ENCODE peak calls at places on chromosomes 6 and 20, in seven cellular contexts. B is fibroblast of pulmonary artery, P is fibroblast of villous mesenchyme, O is tibial artery, D is kidney, W is uterus, Q is astrocyte of the cerebellum. I is an unnamed sample.

GRCh38 chr6:158707826-158708225 is 58.0 kb downstream of the SYTL3 start:
- DNase-seq in Q (peak), W (no peak), D (no peak), B (peak), O (no peak), P (peak), I (peak)

GRCh38 chr20:45918182-45918737 is 6.3 kb upstream of the PLTP start:
- DNase-seq in P (peak), Q (no peak), O (no peak), B (peak), D (no peak), W (no peak), I (peak)

GRCh38 chr6:112717401-112717800 is 370.3 kb downstream of the RFPL4B start:
- DNase-seq in W (no peak), B (peak), Q (no peak), D (no peak), O (no peak), P (peak), I (peak)

GRCh38 chr6:20877008-20877937 is 343.0 kb downstream of the CDKAL1 start:
- DNase-seq in Q (peak), D (peak), O (peak), B (peak), P (peak), W (peak), I (peak)

GRCh38 chr6:107064579-107065065 is 36.6 kb downstream of the MTRES1 start:
- DNase-seq in P (peak), D (no peak), O (no peak), Q (peak), B (peak), W (no peak), I (peak)

GRCh38 chr6:146153040-146153758 is 124.3 kb downstream of the GRM1 start:
- DNase-seq in W (no peak), O (no peak), D (no peak), P (no peak), B (no peak), Q (no peak), I (no peak)

GRCh38 chr6:144151010-144151727 is 852 bp downstream of the STX11 start:
- DNase-seq in D (no peak), W (no peak), Q (no peak), O (no peak), B (peak), P (peak), I (peak)

GRCh38 chr6:104789770-104790190 is 69.9 kb downstream of the HACE1 start:
- DNase-seq in D (no peak), Q (peak), W (no peak), B (peak), O (no peak), P (peak), I (peak)

GRCh38 chr6:61894536-61894935 is 391.5 kb downstream of the KHDRBS2 start:
- DNase-seq in Q (no peak), W (no peak), B (no peak), O (no peak), P (no peak), D (peak), I (no peak)

GRCh38 chr6:96066376-96066775 is 50.6 kb downstream of the FUT9 start:
- DNase-seq in B (no peak), P (no peak), O (no peak), Q (no peak), W (no peak), D (no peak), I (no peak)

GRCh38 chr20:16158090-16158975 is 414.9 kb downstream of the KIF16B start:
- DNase-seq in B (no peak), Q (no peak), D (no peak), O (no peak), W (no peak), P (no peak), I (no peak)

GRCh38 chr6:5087389-5087788 is 2.2 kb downstream of the PPP1R3G start:
- DNase-seq in O (peak), D (no peak), Q (no peak), W (no peak), B (no peak), P (no peak), I (no peak)

GRCh38 chr6:106197441-106197840 is 111.3 kb downstream of the PRDM1 start:
- DNase-seq in B (no peak), D (no peak), Q (no peak), P (no peak), W (no peak), O (no peak), I (no peak)

GRCh38 chr6:159691963-159692287 is 1.1 kb downstream of the SOD2 start:
- DNase-seq in O (no peak), D (no peak), B (no peak), W (no peak), P (no peak), Q (no peak), I (no peak)

GRCh38 chr6:161074496-161075140 is 83.0 kb downstream of the MAP3K4 start:
- DNase-seq in Q (no peak), B (no peak), O (no peak), D (no peak), W (no peak), P (no peak), I (no peak)

GRCh38 chr20:34986311-34987287 is 30.9 kb downstream of the MYH7B start:
- DNase-seq in B (no peak), D (peak), Q (no peak), P (no peak), O (no peak), W (no peak), I (no peak)

GRCh38 chr6:7541175-7542064 is at the start of gene DSP:
- DNase-seq in Q (no peak), D (peak), W (no peak), P (no peak), O (no peak), B (no peak), I (peak)

GRCh38 chr20:23048283-23049200 is 930 bp downstream of the THBD start:
- DNase-seq in Q (no peak), O (peak), B (peak), P (peak), D (peak), W (peak), I (peak)

GRCh38 chr6:43743682-43744381 is 26.2 kb upstream of the VEGFA start:
- DNase-seq in W (no peak), D (no peak), P (no peak), Q (no peak), O (no peak), B (no peak), I (no peak)

GRCh38 chr20:51060301-51060700 is 37.4 kb upstream of the KCNG1 start:
- DNase-seq in W (no peak), O (no peak), D (no peak), Q (no peak), B (no peak), P (no peak), I (no peak)

GRCh38 chr6:30192076-30192475 is 21.1 kb downstream of the TRIM26 start:
- DNase-seq in O (no peak), D (no peak), B (no peak), W (no peak), Q (no peak), P (no peak), I (peak)

DNA sequence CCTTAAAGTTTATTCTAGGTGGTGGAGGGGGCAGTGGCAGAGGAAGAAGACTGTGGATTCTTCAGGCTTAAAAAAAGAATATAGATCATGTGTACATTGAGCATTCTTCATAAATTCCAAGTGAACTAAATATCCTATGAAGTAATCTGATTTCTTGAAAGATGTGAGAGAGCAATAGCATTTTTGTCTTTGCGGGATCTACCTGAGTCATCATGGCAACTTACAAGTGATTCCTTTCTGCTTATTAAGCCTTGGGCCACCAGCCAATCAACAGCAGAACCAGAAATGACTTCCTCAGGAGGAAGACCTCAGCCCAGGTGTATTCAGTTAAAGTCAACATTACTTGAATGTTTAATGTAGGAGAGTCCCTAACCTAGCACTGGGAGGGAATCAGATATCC is 756.9 kb downstream of the TFAP2A start:
- DNase-seq in Q (peak), D (no peak), W (no peak), P (no peak), O (no peak), B (no peak), I (peak)
- TF ChIP-seq CTCF in Q (no peak), D (no peak), W (no peak), P (no peak), O (no peak), B (no peak), I (no peak)

GRCh38 chr6:24949020-24949569 is 13.3 kb upstream of the RIPOR2 start:
- DNase-seq in P (no peak), Q (no peak), B (no peak), W (no peak), O (no peak), D (no peak), I (no peak)
- H3K4me3 ChIP-seq in P (no peak), Q (no peak), B (no peak), W (no peak), O (no peak), D (no peak), I (no peak)

DNA sequence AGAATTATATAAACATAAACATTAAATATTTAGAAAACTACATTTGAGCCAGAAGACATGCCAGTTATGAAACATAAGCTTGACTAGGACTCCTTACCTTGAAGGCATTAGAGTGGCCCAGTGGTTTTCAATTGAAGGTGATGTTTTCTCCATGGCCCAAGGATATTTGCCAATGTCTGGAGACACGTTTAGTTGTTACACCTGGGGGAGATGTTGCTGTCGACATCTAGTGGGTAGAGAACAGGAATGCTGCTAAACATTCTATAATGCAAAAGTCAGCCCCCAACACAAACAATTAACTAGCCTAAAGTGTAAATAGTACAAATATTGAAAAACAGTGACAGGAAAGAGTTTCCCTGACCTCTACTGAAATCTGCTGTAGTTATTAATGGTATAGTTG is 200.9 kb upstream of the HS3ST5 start:
- DNase-seq in B (no peak), D (no peak), O (no peak), Q (no peak), W (no peak), P (no peak), I (no peak)
- TF ChIP-seq CTCF in B (no peak), D (no peak), O (no peak), Q (no peak), W (no peak), P (no peak), I (no peak)

DNA sequence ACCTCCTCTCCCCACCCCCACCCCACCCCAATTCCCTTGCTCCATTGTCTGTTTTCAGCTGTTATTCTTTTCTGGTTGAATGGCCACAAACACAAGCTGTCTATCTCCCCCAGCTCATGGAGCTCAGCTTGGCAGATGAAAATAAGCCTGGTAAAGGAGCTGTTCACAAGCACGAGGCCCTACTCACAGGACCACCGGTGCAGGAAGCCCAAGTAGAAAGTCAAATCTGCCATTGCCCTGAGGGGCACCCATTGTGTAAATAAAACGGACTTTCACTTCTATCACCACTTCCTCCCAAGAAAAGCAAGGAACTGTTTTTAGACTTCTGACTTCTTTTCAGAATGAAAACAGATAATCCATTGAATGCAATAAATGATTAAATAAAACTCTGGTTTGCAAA is 27.8 kb downstream of the RIPOR2 start:
- DNase-seq in B (no peak), P (no peak), D (no peak), O (no peak), Q (no peak), W (no peak), I (no peak)
- H3K4me3 ChIP-seq in B (no peak), P (no peak), D (no peak), O (no peak), Q (no peak), W (peak), I (no peak)

GRCh38 chr20:49115565-49115964 is 69.5 kb downstream of the CSE1L start:
- DNase-seq in O (no peak), D (no peak), W (no peak), B (peak), P (peak), Q (peak), I (peak)
- TF ChIP-seq CTCF in O (no peak), D (no peak), W (no peak), B (peak), P (peak), Q (peak), I (peak)

GRCh38 chr6:108168501-108168979 is 2.7 kb downstream of the NR2E1 start:
- DNase-seq in D (peak), W (no peak), O (no peak), P (peak), B (peak), Q (peak), I (peak)

GRCh38 chr6:108167449-108167903 is 1.7 kb downstream of the NR2E1 start:
- DNase-seq in P (no peak), B (no peak), O (no peak), Q (no peak), D (no peak), W (no peak), I (no peak)

GRCh38 chr6:108166664-108167448 is 1.0 kb downstream of the NR2E1 start:
- DNase-seq in O (no peak), P (no peak), Q (no peak), B (no peak), W (no peak), D (no peak), I (no peak)

GRCh38 chr6:108168980-108169800 is 3.4 kb downstream of the NR2E1 start:
- DNase-seq in P (no peak), B (no peak), W (no peak), D (no peak), Q (no peak), O (no peak), I (no peak)

DNA sequence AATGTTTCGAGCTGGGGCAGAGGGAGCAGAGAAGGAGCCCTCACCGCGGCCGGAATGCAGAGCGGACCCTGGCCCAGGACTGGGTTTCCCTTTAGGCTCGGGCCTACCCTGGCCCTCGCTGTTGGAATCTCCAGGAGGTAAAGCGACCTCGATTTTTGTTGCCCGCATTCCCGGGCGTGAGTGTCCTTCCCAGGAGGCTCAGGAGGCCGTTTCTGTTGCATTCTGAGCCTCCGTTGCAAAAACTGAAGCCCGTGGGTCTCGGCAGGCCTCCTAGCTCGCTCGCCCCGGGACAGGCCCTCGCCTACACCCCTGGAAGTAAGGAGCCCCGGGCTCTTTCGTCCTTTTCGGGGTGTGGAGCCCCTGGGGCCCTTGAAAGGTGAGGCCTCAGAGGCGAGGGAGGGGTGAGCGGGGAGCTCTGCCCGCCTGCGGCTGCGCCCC is 2.2 kb downstream of the NR2E1 start:
- DNase-seq in P (no peak), Q (no peak), D (no peak), O (no peak), W (no peak), B (no peak), I (no peak)
- H3K4me3 ChIP-seq in P (no peak), Q (no peak), D (no peak), O (no peak), W (no peak), B (no peak), I (no peak)

DNA sequence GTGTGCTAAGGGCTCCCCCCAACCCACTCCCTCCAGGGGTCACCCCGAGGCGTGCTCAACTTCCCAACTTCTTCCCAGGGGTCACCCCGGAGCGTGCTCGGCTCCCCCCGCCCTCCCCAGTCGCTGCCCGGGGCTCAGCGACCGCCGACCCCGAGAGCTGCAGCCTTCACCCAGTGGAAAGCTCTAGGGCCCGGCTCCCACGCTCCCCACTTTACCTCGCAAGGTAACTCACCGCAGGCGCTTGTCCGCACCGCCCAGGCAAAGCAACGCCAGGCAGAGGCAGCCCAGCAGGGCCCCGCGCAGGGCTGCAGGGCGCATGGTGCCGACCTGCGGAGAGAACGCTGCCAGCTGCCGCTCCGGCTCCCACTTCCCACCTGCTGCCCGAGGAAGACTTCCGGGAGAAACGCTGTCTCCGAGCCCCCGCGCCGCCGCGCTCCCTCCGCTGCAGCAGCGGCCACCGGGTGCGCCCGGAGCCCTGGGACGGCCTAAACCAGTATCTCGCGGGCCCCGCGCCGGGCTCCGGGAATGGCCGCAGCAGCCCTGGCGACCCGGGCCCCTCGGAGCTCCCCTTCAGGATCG is 396 bp downstream of the RNASET2 start:
- DNase-seq in W (no peak), Q (no peak), D (no peak), P (no peak), B (no peak), O (no peak), I (peak)
- TF ChIP-seq CTCF in W (no peak), Q (no peak), D (no peak), P (no peak), B (no peak), O (no peak), I (no peak)

DNA sequence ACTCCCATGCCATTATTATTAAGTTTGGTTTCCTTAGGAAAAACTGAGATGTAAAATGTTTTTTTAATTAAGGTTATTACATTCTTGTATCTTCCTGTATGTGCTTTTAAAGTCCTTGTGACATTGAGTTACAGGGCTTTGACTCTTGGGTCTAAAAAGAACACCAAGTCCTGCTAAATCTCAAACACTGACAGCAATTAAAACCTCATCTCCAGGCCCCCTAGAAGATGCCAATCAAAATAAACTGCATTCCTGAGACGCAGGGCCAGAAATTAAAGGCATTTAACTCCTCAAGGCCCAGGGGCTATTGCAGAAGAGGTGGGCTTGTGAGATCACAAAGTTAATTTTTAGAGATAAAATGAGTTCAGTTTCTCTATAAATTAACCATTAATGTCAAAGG is 145.7 kb upstream of the CARMIL1 start:
- DNase-seq in Q (no peak), B (no peak), P (no peak), W (no peak), D (no peak), O (no peak), I (no peak)
- H3K4me3 ChIP-seq in Q (no peak), B (no peak), P (no peak), W (no peak), D (no peak), O (no peak), I (no peak)

DNA sequence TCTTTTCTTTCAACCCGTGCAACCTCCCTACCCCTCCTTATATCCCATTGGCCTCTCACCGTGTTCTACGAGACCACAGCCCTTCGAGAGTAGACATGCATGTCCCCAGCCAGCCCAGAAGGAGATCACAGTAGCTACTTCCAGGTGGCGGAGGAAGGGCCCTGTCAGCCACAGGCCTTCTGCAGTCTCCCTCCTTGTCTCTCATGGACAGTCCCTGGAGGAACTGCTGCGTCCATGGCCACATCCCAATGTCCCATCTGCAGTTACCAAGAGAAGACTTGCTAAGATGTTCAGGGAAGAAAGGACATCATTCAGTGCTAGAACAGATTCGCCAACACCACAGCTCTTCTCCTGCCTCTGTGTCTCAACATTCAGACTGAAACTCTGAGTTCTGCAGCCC is 61.6 kb upstream of the QKI start:
- DNase-seq in B (no peak), D (no peak), O (no peak), P (no peak), W (no peak), Q (no peak), I (no peak)
- TF ChIP-seq CTCF in B (no peak), D (no peak), O (no peak), P (no peak), W (no peak), Q (no peak), I (no peak)

DNA sequence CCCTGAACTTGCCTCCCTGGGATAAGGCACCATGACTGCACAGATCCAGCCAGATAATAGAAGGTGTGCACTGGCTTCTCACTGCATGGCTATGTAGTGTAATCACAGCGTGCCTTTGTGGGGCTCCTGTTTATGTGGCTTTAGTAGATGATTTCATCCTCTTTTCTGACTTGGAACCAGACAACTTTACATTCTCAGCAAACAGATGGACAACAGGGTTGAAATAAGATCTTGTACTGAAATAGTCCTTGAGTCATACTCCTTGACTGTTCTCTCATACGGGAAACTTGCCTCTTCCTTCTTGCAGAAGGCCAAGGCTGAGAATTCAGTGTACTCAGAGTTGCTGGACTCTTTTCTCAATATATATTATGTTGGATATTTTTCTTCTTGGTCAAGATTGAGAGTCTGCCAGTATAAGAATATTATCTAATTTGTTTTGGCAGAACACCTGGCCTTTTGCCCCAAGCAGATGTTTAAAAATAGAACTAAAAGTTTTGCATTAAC is 25.0 kb upstream of the RNF144B start:
- DNase-seq in O (no peak), D (no peak), P (peak), W (no peak), B (peak), Q (peak), I (peak)
- H3K4me3 ChIP-seq in O (no peak), D (no peak), P (no peak), W (no peak), B (no peak), Q (no peak), I (no peak)